ENCODE peak calls at places on chromosomes 1 and 21, in nine cellular contexts. One of them, this sample, is unnamed.
A peak's percentile ranks its signal among the peaks of the same experiment; 100 is the strongest.

GRCh38 chr1:172902861-172903381 is 147.8 kb downstream of the TNFSF18 start:
- DNase-seq in fibroblast of the aortic adventitia: peak; percentile 85
- DNase-seq in fibroblast of villous mesenchyme: peak; percentile 77
- DNase-seq in OCI-LY7: no peak
- DNase-seq in kidney: no peak
- DNase-seq in PC-9: no peak
- DNase-seq in mucosa of descending colon: no peak
- DNase-seq in Peyer's patch: no peak
- DNase-seq in upper lobe of right lung: no peak
- DNase-seq in this sample: peak; percentile 80

GRCh38 chr1:53507115-53507816 is 48.1 kb downstream of the DMRTB1 start:
- DNase-seq in fibroblast of the aortic adventitia: no peak
- DNase-seq in fibroblast of villous mesenchyme: no peak
- DNase-seq in OCI-LY7: no peak
- DNase-seq in kidney: no peak
- DNase-seq in PC-9: no peak
- DNase-seq in mucosa of descending colon: no peak
- DNase-seq in Peyer's patch: no peak
- DNase-seq in upper lobe of right lung: no peak
- DNase-seq in this sample: no peak

GRCh38 chr1:183586897-183587296 is 3.4 kb downstream of the NCF2 start:
- DNase-seq in fibroblast of the aortic adventitia: no peak
- DNase-seq in fibroblast of villous mesenchyme: no peak
- DNase-seq in OCI-LY7: no peak
- DNase-seq in kidney: no peak
- DNase-seq in PC-9: peak; percentile 5
- DNase-seq in mucosa of descending colon: no peak
- DNase-seq in Peyer's patch: no peak
- DNase-seq in upper lobe of right lung: no peak
- DNase-seq in this sample: no peak

GRCh38 chr1:196608401-196609113 is at the start of gene KCNT2:
- DNase-seq in fibroblast of the aortic adventitia: peak; percentile 61
- DNase-seq in fibroblast of villous mesenchyme: peak; percentile 20
- DNase-seq in OCI-LY7: no peak
- DNase-seq in kidney: peak; percentile 85
- DNase-seq in PC-9: no peak
- DNase-seq in mucosa of descending colon: peak; percentile 31
- DNase-seq in Peyer's patch: peak; percentile 52
- DNase-seq in upper lobe of right lung: peak; percentile 69
- DNase-seq in this sample: peak; percentile 88

GRCh38 chr21:45055861-45056260 is 18.5 kb upstream of the ADARB1 start:
- DNase-seq in fibroblast of the aortic adventitia: no peak
- DNase-seq in fibroblast of villous mesenchyme: peak; percentile 67
- DNase-seq in OCI-LY7: no peak
- DNase-seq in kidney: no peak
- DNase-seq in PC-9: no peak
- DNase-seq in mucosa of descending colon: no peak
- DNase-seq in Peyer's patch: no peak
- DNase-seq in upper lobe of right lung: no peak
- DNase-seq in this sample: peak; percentile 23

GRCh38 chr1:2303016-2303775 is 75.1 kb downstream of the SKI start:
- DNase-seq in fibroblast of the aortic adventitia: no peak
- DNase-seq in fibroblast of villous mesenchyme: no peak
- DNase-seq in OCI-LY7: no peak
- DNase-seq in kidney: no peak
- DNase-seq in PC-9: no peak
- DNase-seq in mucosa of descending colon: no peak
- DNase-seq in Peyer's patch: no peak
- DNase-seq in upper lobe of right lung: no peak
- DNase-seq in this sample: no peak

GRCh38 chr1:41517039-41517438 is 32.6 kb upstream of the EDN2 start:
- DNase-seq in fibroblast of the aortic adventitia: no peak
- DNase-seq in fibroblast of villous mesenchyme: no peak
- DNase-seq in OCI-LY7: no peak
- DNase-seq in kidney: no peak
- DNase-seq in PC-9: no peak
- DNase-seq in mucosa of descending colon: peak; percentile 30
- DNase-seq in Peyer's patch: no peak
- DNase-seq in upper lobe of right lung: no peak
- DNase-seq in this sample: no peak

GRCh38 chr1:88984553-88984945 is 7.9 kb downstream of the KYAT3 start:
- DNase-seq in fibroblast of the aortic adventitia: no peak
- DNase-seq in fibroblast of villous mesenchyme: no peak
- DNase-seq in OCI-LY7: no peak
- DNase-seq in kidney: no peak
- DNase-seq in PC-9: no peak
- DNase-seq in mucosa of descending colon: no peak
- DNase-seq in Peyer's patch: no peak
- DNase-seq in upper lobe of right lung: no peak
- DNase-seq in this sample: no peak

GRCh38 chr1:116764466-116764896 is 10.3 kb downstream of the CD2 start:
- DNase-seq in fibroblast of the aortic adventitia: no peak
- DNase-seq in fibroblast of villous mesenchyme: no peak
- DNase-seq in OCI-LY7: no peak
- DNase-seq in kidney: no peak
- DNase-seq in PC-9: no peak
- DNase-seq in mucosa of descending colon: no peak
- DNase-seq in Peyer's patch: no peak
- DNase-seq in upper lobe of right lung: no peak
- DNase-seq in this sample: no peak

DNA sequence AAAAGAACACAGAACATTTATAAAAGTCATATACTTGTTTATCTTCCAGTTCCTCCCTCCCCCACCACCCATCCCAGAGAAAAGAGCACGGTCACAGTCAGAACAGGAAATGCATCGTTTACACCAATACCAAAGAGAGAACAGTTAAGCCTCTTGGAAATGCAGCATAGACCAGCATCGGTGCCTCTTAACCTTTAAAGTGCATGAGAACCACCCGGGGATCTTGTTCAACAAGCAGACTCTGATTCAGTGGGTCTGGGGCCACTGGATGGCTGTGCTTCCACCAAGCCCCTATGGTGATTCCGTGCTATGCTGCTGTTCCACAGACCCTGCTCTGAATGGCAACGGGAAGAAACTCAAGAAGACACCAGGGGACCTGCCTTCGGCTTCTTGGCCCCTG is 19.2 kb downstream of the FAM89A start:
- DNase-seq in fibroblast of the aortic adventitia: no peak
- DNase-seq in fibroblast of villous mesenchyme: peak; percentile 98
- DNase-seq in OCI-LY7: no peak
- DNase-seq in kidney: no peak
- DNase-seq in PC-9: no peak
- DNase-seq in mucosa of descending colon: no peak
- DNase-seq in Peyer's patch: no peak
- DNase-seq in upper lobe of right lung: no peak
- DNase-seq in this sample: no peak
- H3K4me3 ChIP-seq in fibroblast of the aortic adventitia: no peak overlapping the region
- H3K4me3 ChIP-seq in fibroblast of villous mesenchyme: peak overlapping the region; percentile 50
- H3K4me3 ChIP-seq in OCI-LY7: no peak overlapping the region
- H3K4me3 ChIP-seq in kidney: no peak overlapping the region
- H3K4me3 ChIP-seq in PC-9: no peak overlapping the region
- H3K4me3 ChIP-seq in mucosa of descending colon: no peak overlapping the region
- H3K4me3 ChIP-seq in Peyer's patch: no peak overlapping the region
- H3K4me3 ChIP-seq in upper lobe of right lung: no peak overlapping the region
- H3K4me3 ChIP-seq in this sample: no peak overlapping the region

DNA sequence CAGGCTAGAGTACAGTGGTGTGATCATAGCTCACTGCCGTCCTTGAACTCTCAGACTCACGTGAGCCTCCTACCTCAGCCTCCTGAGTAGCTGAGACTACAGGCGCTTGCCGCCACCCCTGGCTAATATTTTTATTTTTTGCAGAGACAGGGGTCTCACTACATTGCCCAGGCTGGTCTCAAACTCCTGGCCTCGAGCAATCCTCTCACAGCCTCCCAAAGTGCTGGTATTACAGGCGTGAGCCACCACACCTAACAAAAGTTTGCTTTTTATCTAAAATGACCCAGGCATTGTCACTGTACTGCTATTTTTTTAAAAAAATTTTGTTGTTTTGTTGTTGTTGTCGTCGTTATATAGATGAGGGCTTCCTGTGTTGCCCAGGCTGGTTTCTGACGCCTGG is 46.4 kb downstream of the CAPN2 start:
- DNase-seq in fibroblast of the aortic adventitia: no peak
- DNase-seq in fibroblast of villous mesenchyme: no peak
- DNase-seq in OCI-LY7: no peak
- DNase-seq in kidney: no peak
- DNase-seq in PC-9: no peak
- DNase-seq in mucosa of descending colon: no peak
- DNase-seq in Peyer's patch: no peak
- DNase-seq in upper lobe of right lung: peak; percentile 6
- DNase-seq in this sample: no peak
- H3K4me3 ChIP-seq in fibroblast of the aortic adventitia: no peak overlapping the region
- H3K4me3 ChIP-seq in fibroblast of villous mesenchyme: no peak overlapping the region
- H3K4me3 ChIP-seq in OCI-LY7: no peak overlapping the region
- H3K4me3 ChIP-seq in kidney: no peak overlapping the region
- H3K4me3 ChIP-seq in PC-9: no peak overlapping the region
- H3K4me3 ChIP-seq in mucosa of descending colon: no peak overlapping the region
- H3K4me3 ChIP-seq in Peyer's patch: no peak overlapping the region
- H3K4me3 ChIP-seq in upper lobe of right lung: no peak overlapping the region
- H3K4me3 ChIP-seq in this sample: no peak overlapping the region

GRCh38 chr1:43410571-43410970 is 20.9 kb downstream of the SZT2 start:
- DNase-seq in fibroblast of the aortic adventitia: no peak
- DNase-seq in fibroblast of villous mesenchyme: no peak
- DNase-seq in OCI-LY7: no peak
- DNase-seq in kidney: no peak
- DNase-seq in PC-9: no peak
- DNase-seq in mucosa of descending colon: no peak
- DNase-seq in Peyer's patch: no peak
- DNase-seq in upper lobe of right lung: no peak
- DNase-seq in this sample: no peak

GRCh38 chr1:43415901-43416300 is 26.2 kb downstream of the SZT2 start:
- DNase-seq in fibroblast of the aortic adventitia: no peak
- DNase-seq in fibroblast of villous mesenchyme: no peak
- DNase-seq in OCI-LY7: no peak
- DNase-seq in kidney: no peak
- DNase-seq in PC-9: no peak
- DNase-seq in mucosa of descending colon: no peak
- DNase-seq in Peyer's patch: no peak
- DNase-seq in upper lobe of right lung: no peak
- DNase-seq in this sample: no peak

GRCh38 chr1:43418858-43419257 is 29.2 kb downstream of the SZT2 start:
- DNase-seq in fibroblast of the aortic adventitia: no peak
- DNase-seq in fibroblast of villous mesenchyme: no peak
- DNase-seq in OCI-LY7: no peak
- DNase-seq in kidney: no peak
- DNase-seq in PC-9: no peak
- DNase-seq in mucosa of descending colon: no peak
- DNase-seq in Peyer's patch: no peak
- DNase-seq in upper lobe of right lung: no peak
- DNase-seq in this sample: no peak

GRCh38 chr1:43419627-43420425 is 30.1 kb downstream of the SZT2 start:
- DNase-seq in fibroblast of the aortic adventitia: no peak
- DNase-seq in fibroblast of villous mesenchyme: no peak
- DNase-seq in OCI-LY7: no peak
- DNase-seq in kidney: no peak
- DNase-seq in PC-9: no peak
- DNase-seq in mucosa of descending colon: no peak
- DNase-seq in Peyer's patch: no peak
- DNase-seq in upper lobe of right lung: no peak
- DNase-seq in this sample: no peak

GRCh38 chr1:43414634-43415223 is 25.0 kb downstream of the SZT2 start:
- DNase-seq in fibroblast of the aortic adventitia: peak; percentile 61
- DNase-seq in fibroblast of villous mesenchyme: peak; percentile 68
- DNase-seq in OCI-LY7: peak; percentile 72
- DNase-seq in kidney: no peak
- DNase-seq in PC-9: peak; percentile 44
- DNase-seq in mucosa of descending colon: peak; percentile 84
- DNase-seq in Peyer's patch: no peak
- DNase-seq in upper lobe of right lung: no peak
- DNase-seq in this sample: peak; percentile 62
- H3K4me3 ChIP-seq in fibroblast of the aortic adventitia: no peak overlapping the region
- H3K4me3 ChIP-seq in fibroblast of villous mesenchyme: no peak overlapping the region
- H3K4me3 ChIP-seq in OCI-LY7: no peak overlapping the region
- H3K4me3 ChIP-seq in kidney: no peak overlapping the region
- H3K4me3 ChIP-seq in PC-9: no peak overlapping the region
- H3K4me3 ChIP-seq in mucosa of descending colon: no peak overlapping the region
- H3K4me3 ChIP-seq in Peyer's patch: no peak overlapping the region
- H3K4me3 ChIP-seq in upper lobe of right lung: no peak overlapping the region
- H3K4me3 ChIP-seq in this sample: no peak overlapping the region

GRCh38 chr1:238107322-238107721 is 216.6 kb upstream of the ZP4 start:
- DNase-seq in fibroblast of the aortic adventitia: no peak
- DNase-seq in fibroblast of villous mesenchyme: no peak
- DNase-seq in OCI-LY7: no peak
- DNase-seq in kidney: no peak
- DNase-seq in PC-9: no peak
- DNase-seq in mucosa of descending colon: no peak
- DNase-seq in Peyer's patch: no peak
- DNase-seq in upper lobe of right lung: no peak
- DNase-seq in this sample: no peak

GRCh38 chr1:238104752-238105151 is 214.0 kb upstream of the ZP4 start:
- DNase-seq in fibroblast of the aortic adventitia: no peak
- DNase-seq in fibroblast of villous mesenchyme: no peak
- DNase-seq in OCI-LY7: no peak
- DNase-seq in kidney: no peak
- DNase-seq in PC-9: no peak
- DNase-seq in mucosa of descending colon: no peak
- DNase-seq in Peyer's patch: no peak
- DNase-seq in upper lobe of right lung: no peak
- DNase-seq in this sample: no peak

GRCh38 chr1:238111521-238111920 is 220.8 kb upstream of the ZP4 start:
- DNase-seq in fibroblast of the aortic adventitia: no peak
- DNase-seq in fibroblast of villous mesenchyme: no peak
- DNase-seq in OCI-LY7: no peak
- DNase-seq in kidney: no peak
- DNase-seq in PC-9: no peak
- DNase-seq in mucosa of descending colon: no peak
- DNase-seq in Peyer's patch: no peak
- DNase-seq in upper lobe of right lung: no peak
- DNase-seq in this sample: no peak

GRCh38 chr1:238111081-238111480 is 220.4 kb upstream of the ZP4 start:
- DNase-seq in fibroblast of the aortic adventitia: no peak
- DNase-seq in fibroblast of villous mesenchyme: no peak
- DNase-seq in OCI-LY7: no peak
- DNase-seq in kidney: no peak
- DNase-seq in PC-9: no peak
- DNase-seq in mucosa of descending colon: no peak
- DNase-seq in Peyer's patch: no peak
- DNase-seq in upper lobe of right lung: no peak
- DNase-seq in this sample: no peak

GRCh38 chr1:238108417-238108816 is 217.7 kb upstream of the ZP4 start:
- DNase-seq in fibroblast of the aortic adventitia: no peak
- DNase-seq in fibroblast of villous mesenchyme: no peak
- DNase-seq in OCI-LY7: no peak
- DNase-seq in kidney: no peak
- DNase-seq in PC-9: no peak
- DNase-seq in mucosa of descending colon: no peak
- DNase-seq in Peyer's patch: no peak
- DNase-seq in upper lobe of right lung: no peak
- DNase-seq in this sample: no peak
- H3K4me3 ChIP-seq in fibroblast of the aortic adventitia: no peak overlapping the region
- H3K4me3 ChIP-seq in fibroblast of villous mesenchyme: no peak overlapping the region
- H3K4me3 ChIP-seq in OCI-LY7: no peak overlapping the region
- H3K4me3 ChIP-seq in kidney: no peak overlapping the region
- H3K4me3 ChIP-seq in PC-9: no peak overlapping the region
- H3K4me3 ChIP-seq in mucosa of descending colon: no peak overlapping the region
- H3K4me3 ChIP-seq in Peyer's patch: no peak overlapping the region
- H3K4me3 ChIP-seq in upper lobe of right lung: no peak overlapping the region
- H3K4me3 ChIP-seq in this sample: no peak overlapping the region

This sample was measured in fibroblast of lung.